ENCODE peak calls at places on chromosomes 13 and 19, in seven cellular contexts. O is cardiac muscle cell, S is skeletal muscle cell, N is AG10803, D is tibial nerve, A is right lobe of liver, M is endothelial cell of umbilical vein. L is an unnamed sample.
A peak's percentile ranks its signal among the peaks of the same experiment; 100 is the strongest.

GRCh38 chr13:28423010-28423409 is 71.9 kb downstream of the FLT1 start:
- DNase-seq in O (no peak), S (no peak), N (no peak), D (peak; percentile 17), A (peak; percentile 51), M (no peak), L (no peak)

GRCh38 chr19:31148671-31149070 is 200.6 kb downstream of the TSHZ3 start:
- DNase-seq in O (no peak), S (no peak), N (no peak), D (no peak), A (no peak), M (no peak), L (no peak)

GRCh38 chr13:112997188-112998135 is 28.4 kb downstream of the MCF2L start:
- DNase-seq in O (no peak), S (no peak), N (no peak), D (no peak), A (no peak), M (no peak), L (no peak)

GRCh38 chr13:112845511-112846144 is 123.4 kb upstream of the MCF2L start:
- DNase-seq in O (no peak), S (no peak), N (no peak), D (no peak), A (no peak), M (no peak), L (no peak)

GRCh38 chr19:1001538-1002166 is 1.4 kb downstream of the GRIN3B start:
- DNase-seq in O (peak; percentile 71), S (no peak), N (no peak), D (no peak), A (no peak), M (peak; percentile 37), L (no peak)

GRCh38 chr13:38819053-38819452 is 132.2 kb downstream of the FREM2 start:
- DNase-seq in O (no peak), S (peak; percentile 3), N (no peak), D (no peak), A (no peak), M (peak; percentile 1), L (no peak)

GRCh38 chr19:15551183-15552004 is 43.1 kb downstream of the CYP4F22 start:
- DNase-seq in O (no peak), S (no peak), N (no peak), D (no peak), A (peak; percentile 26), M (no peak), L (no peak)

GRCh38 chr13:20174656-20175405 is 14.0 kb upstream of the GJA3 start:
- DNase-seq in O (no peak), S (peak; percentile 77), N (peak; percentile 86), D (peak; percentile 44), A (peak; percentile 41), M (peak; percentile 73), L (peak; percentile 90)

GRCh38 chr13:111187879-111188643 is 73.0 kb downstream of the ARHGEF7 start:
- DNase-seq in O (peak; percentile 47), S (no peak), N (no peak), D (no peak), A (no peak), M (peak; percentile 44), L (no peak)

GRCh38 chr19:42216653-42217521 is 590 bp downstream of the DEDD2 start:
- DNase-seq in O (peak; percentile 74), S (no peak), N (peak; percentile 24), D (no peak), A (peak; percentile 64), M (peak; percentile 47), L (no peak)

GRCh38 chr19:42178791-42179500 is 38.5 kb downstream of the DEDD2 start:
- DNase-seq in O (peak; percentile 15), S (no peak), N (no peak), D (no peak), A (no peak), M (no peak), L (no peak)

GRCh38 chr13:85651440-85651839 is 147.8 kb downstream of the SLITRK6 start:
- DNase-seq in O (no peak), S (peak; percentile 26), N (no peak), D (no peak), A (no peak), M (no peak), L (no peak)

GRCh38 chr19:55014714-55015113 is 23.4 kb downstream of the GP6 start:
- DNase-seq in O (no peak), S (no peak), N (no peak), D (no peak), A (peak; percentile 35), M (peak; percentile 31), L (no peak)

GRCh38 chr19:40147693-40148347 is 43.4 kb upstream of the MAP3K10 start:
- DNase-seq in O (no peak), S (peak; percentile 20), N (peak; percentile 71), D (no peak), A (no peak), M (peak; percentile 45), L (no peak)

GRCh38 chr13:113109151-113110047 is 3.8 kb downstream of the F7 start:
- DNase-seq in O (no peak), S (no peak), N (no peak), D (no peak), A (peak; percentile 17), M (no peak), L (no peak)

GRCh38 chr13:23871616-23872220 is 17.5 kb downstream of the MIPEP start:
- DNase-seq in O (peak; percentile 20), S (no peak), N (peak; percentile 60), D (no peak), A (no peak), M (peak; percentile 27), L (no peak)

GRCh38 chr13:45036206-45036605 is 46.9 kb downstream of the GPALPP1 start:
- DNase-seq in O (no peak), S (no peak), N (no peak), D (no peak), A (no peak), M (no peak), L (no peak)

GRCh38 chr13:45040173-45040572 is 50.8 kb downstream of the GPALPP1 start:
- DNase-seq in O (no peak), S (no peak), N (no peak), D (no peak), A (no peak), M (no peak), L (no peak)

GRCh38 chr13:45034342-45034741 is 45.0 kb downstream of the GPALPP1 start:
- DNase-seq in O (no peak), S (no peak), N (no peak), D (no peak), A (no peak), M (no peak), L (no peak)
- H3K4me3 ChIP-seq in O (no peak overlapping the region), S (no peak overlapping the region), N (no peak overlapping the region), D (no peak overlapping the region), A (no peak overlapping the region), M (no peak overlapping the region), L (no peak overlapping the region)

GRCh38 chr19:18278521-18279265 is 2.7 kb downstream of the JUND start:
- DNase-seq in O (no peak), S (no peak), N (no peak), D (no peak), A (no peak), M (peak; percentile 14), L (no peak)
- H3K4me3 ChIP-seq in O (peak overlapping the region; percentile 97), S (peak overlapping the region; percentile 84), N (peak overlapping the region; percentile 99), D (peak overlapping the region; percentile 99), A (peak overlapping the region; percentile 93), M (no peak overlapping the region), L (peak overlapping the region; percentile 76)

GRCh38 chr13:44574466-44574855 is 1.7 kb downstream of the TSC22D1 start:
- DNase-seq in O (no peak), S (no peak), N (no peak), D (no peak), A (no peak), M (no peak), L (no peak)
- H3K4me3 ChIP-seq in O (no peak overlapping the region), S (peak overlapping the region; percentile 77), N (peak overlapping the region; percentile 77), D (no peak overlapping the region), A (no peak overlapping the region), M (no peak overlapping the region), L (no peak overlapping the region)

GRCh38 chr13:37735293-37735692 is 134.3 kb downstream of the TRPC4 start:
- DNase-seq in O (no peak), S (no peak), N (no peak), D (no peak), A (no peak), M (no peak), L (no peak)

GRCh38 chr13:37741536-37741935 is 128.0 kb downstream of the TRPC4 start:
- DNase-seq in O (no peak), S (no peak), N (peak; percentile 23), D (no peak), A (no peak), M (no peak), L (no peak)

GRCh38 chr13:37736040-37736439 is 133.5 kb downstream of the TRPC4 start:
- DNase-seq in O (no peak), S (no peak), N (no peak), D (no peak), A (no peak), M (no peak), L (no peak)
- H3K4me3 ChIP-seq in O (no peak overlapping the region), S (no peak overlapping the region), N (no peak overlapping the region), D (no peak overlapping the region), A (no peak overlapping the region), M (no peak overlapping the region), L (no peak overlapping the region)

DNA sequence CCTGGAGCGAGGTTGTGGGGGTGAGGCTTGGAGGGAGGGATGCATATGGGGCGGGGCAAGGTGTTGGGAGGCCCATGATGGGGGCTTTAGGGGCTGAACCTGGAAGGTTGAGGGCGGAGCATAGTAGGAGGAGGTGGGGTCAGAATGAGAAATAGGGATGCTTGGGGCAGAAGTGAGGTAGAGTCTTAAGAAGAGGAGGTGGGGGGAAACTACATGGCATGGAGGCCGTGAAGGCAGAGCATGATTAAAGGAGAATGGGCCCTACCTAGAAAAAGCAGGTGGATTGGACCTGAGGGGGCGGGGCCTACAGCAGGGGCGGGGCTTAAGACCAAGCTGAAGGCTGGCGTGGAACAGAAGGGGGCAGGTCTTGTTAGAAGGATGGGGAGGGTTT is 789 bp downstream of the NR1H2 start:
- DNase-seq in O (peak; percentile 21), S (no peak), N (no peak), D (no peak), A (no peak), M (peak; percentile 14), L (peak; percentile 58)
- H3K4me3 ChIP-seq in O (no peak overlapping the region), S (no peak overlapping the region), N (peak overlapping the region; percentile 44), D (peak overlapping the region; percentile 88), A (no peak overlapping the region), M (no peak overlapping the region), L (peak overlapping the region; percentile 43)

DNA sequence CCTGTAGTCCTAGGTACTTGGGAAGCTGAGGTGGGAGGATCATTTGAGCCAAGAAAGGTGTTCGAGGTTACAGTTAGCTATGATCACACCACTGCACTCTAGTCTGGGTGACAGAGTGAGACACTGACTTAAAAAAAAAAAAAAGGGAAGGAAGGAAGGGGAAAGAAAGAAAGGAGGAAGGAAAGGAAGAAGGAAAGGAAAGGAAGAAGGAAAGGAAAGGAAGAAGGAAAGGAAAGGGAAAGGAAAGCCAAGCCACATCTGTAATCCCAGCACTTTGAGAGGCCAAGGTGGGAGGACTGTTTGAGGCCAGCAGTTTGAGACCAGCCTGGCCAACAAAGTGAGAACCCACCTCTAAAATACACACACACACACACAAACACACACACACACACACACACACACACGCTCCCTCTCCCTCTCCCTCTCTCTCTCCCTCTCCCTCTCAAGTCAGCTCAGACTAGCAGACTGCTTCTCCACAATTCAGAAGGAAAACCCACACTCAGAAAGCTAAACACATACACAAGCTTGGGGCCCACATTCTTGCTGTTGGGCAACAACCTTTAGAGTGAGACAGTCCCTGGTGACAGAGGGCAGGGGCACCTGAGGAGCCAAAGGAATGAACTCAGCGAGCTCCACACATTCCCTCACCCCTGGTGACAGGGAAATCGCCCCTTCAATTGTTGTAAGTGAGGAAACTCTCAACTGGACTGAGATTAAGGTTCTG is 2.7 kb downstream of the ZNF709 start:
- DNase-seq in O (no peak), S (no peak), N (no peak), D (no peak), A (no peak), M (no peak), L (no peak)
- H3K4me3 ChIP-seq in O (no peak overlapping the region), S (no peak overlapping the region), N (no peak overlapping the region), D (no peak overlapping the region), A (no peak overlapping the region), M (no peak overlapping the region), L (no peak overlapping the region)